ENCODE peak calls at places on chromosome 9, in ten cellular contexts. One of them, this sample, is unnamed.

GRCh38 chr9:121735065-121735791 is 83.8 kb downstream of the DAB2IP start:
- DNase-seq in NCI-H1694 treated with DMSO at 0.1 percent for 48 hours: no peak
- DNase-seq in retina: no peak
- DNase-seq in mesenteric fat pad: no peak
- DNase-seq in AG09319: peak; percentile 24
- DNase-seq in activated gamma-delta T cell: no peak
- DNase-seq in renal cortical epithelial cell: peak; percentile 56
- DNase-seq in stimulated activated CD4-positive, alpha-beta T cell treated with anti-CD3 and anti-CD28 coated beads, Interleukin-2, amount 100 ng/mL, for 48 hours: no peak
- DNase-seq in RWPE1: peak; percentile 64
- DNase-seq in DND-41: no peak
- DNase-seq in this sample: no peak

GRCh38 chr9:136312436-136312835 is 8.5 kb upstream of the CCDC187 start:
- DNase-seq in NCI-H1694 treated with DMSO at 0.1 percent for 48 hours: peak; percentile 36
- DNase-seq in retina: no peak
- DNase-seq in mesenteric fat pad: no peak
- DNase-seq in AG09319: no peak
- DNase-seq in activated gamma-delta T cell: no peak
- DNase-seq in renal cortical epithelial cell: no peak
- DNase-seq in stimulated activated CD4-positive, alpha-beta T cell treated with anti-CD3 and anti-CD28 coated beads, Interleukin-2, amount 100 ng/mL, for 48 hours: peak; percentile 37
- DNase-seq in RWPE1: peak; percentile 90
- DNase-seq in DND-41: peak; percentile 45
- DNase-seq in this sample: no peak

GRCh38 chr9:17742065-17742464 is 163.2 kb downstream of the SH3GL2 start:
- DNase-seq in NCI-H1694 treated with DMSO at 0.1 percent for 48 hours: no peak
- DNase-seq in retina: no peak
- DNase-seq in mesenteric fat pad: no peak
- DNase-seq in AG09319: no peak
- DNase-seq in activated gamma-delta T cell: no peak
- DNase-seq in renal cortical epithelial cell: peak; percentile 15
- DNase-seq in stimulated activated CD4-positive, alpha-beta T cell treated with anti-CD3 and anti-CD28 coated beads, Interleukin-2, amount 100 ng/mL, for 48 hours: no peak
- DNase-seq in RWPE1: no peak
- DNase-seq in DND-41: no peak
- DNase-seq in this sample: no peak

GRCh38 chr9:98391884-98392283 is 136.4 kb upstream of the TBC1D2 start:
- DNase-seq in NCI-H1694 treated with DMSO at 0.1 percent for 48 hours: no peak
- DNase-seq in retina: no peak
- DNase-seq in mesenteric fat pad: no peak
- DNase-seq in AG09319: no peak
- DNase-seq in activated gamma-delta T cell: no peak
- DNase-seq in renal cortical epithelial cell: no peak
- DNase-seq in stimulated activated CD4-positive, alpha-beta T cell treated with anti-CD3 and anti-CD28 coated beads, Interleukin-2, amount 100 ng/mL, for 48 hours: no peak
- DNase-seq in RWPE1: no peak
- DNase-seq in DND-41: peak; percentile 5
- DNase-seq in this sample: no peak

GRCh38 chr9:80797427-80797825 is 891.9 kb downstream of the TLE1 start:
- DNase-seq in NCI-H1694 treated with DMSO at 0.1 percent for 48 hours: no peak
- DNase-seq in retina: peak; percentile 36
- DNase-seq in mesenteric fat pad: no peak
- DNase-seq in AG09319: no peak
- DNase-seq in activated gamma-delta T cell: no peak
- DNase-seq in renal cortical epithelial cell: no peak
- DNase-seq in stimulated activated CD4-positive, alpha-beta T cell treated with anti-CD3 and anti-CD28 coated beads, Interleukin-2, amount 100 ng/mL, for 48 hours: no peak
- DNase-seq in RWPE1: no peak
- DNase-seq in DND-41: no peak
- DNase-seq in this sample: no peak

GRCh38 chr9:5375790-5376477 is 36.3 kb upstream of the RLN1 start:
- DNase-seq in NCI-H1694 treated with DMSO at 0.1 percent for 48 hours: no peak
- DNase-seq in retina: no peak
- DNase-seq in mesenteric fat pad: no peak
- DNase-seq in AG09319: no peak
- DNase-seq in activated gamma-delta T cell: no peak
- DNase-seq in renal cortical epithelial cell: no peak
- DNase-seq in stimulated activated CD4-positive, alpha-beta T cell treated with anti-CD3 and anti-CD28 coated beads, Interleukin-2, amount 100 ng/mL, for 48 hours: no peak
- DNase-seq in RWPE1: no peak
- DNase-seq in DND-41: no peak
- DNase-seq in this sample: no peak

GRCh38 chr9:96604005-96604320 is 15.7 kb downstream of the CDC14B start:
- DNase-seq in NCI-H1694 treated with DMSO at 0.1 percent for 48 hours: no peak
- DNase-seq in retina: no peak
- DNase-seq in mesenteric fat pad: no peak
- DNase-seq in AG09319: no peak
- DNase-seq in activated gamma-delta T cell: no peak
- DNase-seq in renal cortical epithelial cell: peak; percentile 50
- DNase-seq in stimulated activated CD4-positive, alpha-beta T cell treated with anti-CD3 and anti-CD28 coated beads, Interleukin-2, amount 100 ng/mL, for 48 hours: no peak
- DNase-seq in RWPE1: no peak
- DNase-seq in DND-41: no peak
- DNase-seq in this sample: no peak

GRCh38 chr9:14366071-14366470 is 52.1 kb upstream of the NFIB start:
- DNase-seq in NCI-H1694 treated with DMSO at 0.1 percent for 48 hours: no peak
- DNase-seq in retina: no peak
- DNase-seq in mesenteric fat pad: no peak
- DNase-seq in AG09319: peak; percentile 93
- DNase-seq in activated gamma-delta T cell: no peak
- DNase-seq in renal cortical epithelial cell: no peak
- DNase-seq in stimulated activated CD4-positive, alpha-beta T cell treated with anti-CD3 and anti-CD28 coated beads, Interleukin-2, amount 100 ng/mL, for 48 hours: no peak
- DNase-seq in RWPE1: no peak
- DNase-seq in DND-41: no peak
- DNase-seq in this sample: no peak

GRCh38 chr9:4386819-4387218 is 87.0 kb upstream of the GLIS3 start:
- DNase-seq in NCI-H1694 treated with DMSO at 0.1 percent for 48 hours: no peak
- DNase-seq in retina: no peak
- DNase-seq in mesenteric fat pad: no peak
- DNase-seq in AG09319: no peak
- DNase-seq in activated gamma-delta T cell: no peak
- DNase-seq in renal cortical epithelial cell: no peak
- DNase-seq in stimulated activated CD4-positive, alpha-beta T cell treated with anti-CD3 and anti-CD28 coated beads, Interleukin-2, amount 100 ng/mL, for 48 hours: no peak
- DNase-seq in RWPE1: no peak
- DNase-seq in DND-41: no peak
- DNase-seq in this sample: no peak

GRCh38 chr9:120065151-120065550 is 514.8 kb downstream of the CDK5RAP2 start:
- DNase-seq in NCI-H1694 treated with DMSO at 0.1 percent for 48 hours: no peak
- DNase-seq in retina: no peak
- DNase-seq in mesenteric fat pad: no peak
- DNase-seq in AG09319: no peak
- DNase-seq in activated gamma-delta T cell: no peak
- DNase-seq in renal cortical epithelial cell: no peak
- DNase-seq in stimulated activated CD4-positive, alpha-beta T cell treated with anti-CD3 and anti-CD28 coated beads, Interleukin-2, amount 100 ng/mL, for 48 hours: no peak
- DNase-seq in RWPE1: no peak
- DNase-seq in DND-41: no peak
- DNase-seq in this sample: no peak

GRCh38 chr9:105608685-105609598 is 51.0 kb downstream of the FKTN start:
- DNase-seq in NCI-H1694 treated with DMSO at 0.1 percent for 48 hours: peak; percentile 37
- DNase-seq in retina: peak; percentile 36
- DNase-seq in mesenteric fat pad: no peak
- DNase-seq in AG09319: peak; percentile 15
- DNase-seq in activated gamma-delta T cell: no peak
- DNase-seq in renal cortical epithelial cell: peak; percentile 66
- DNase-seq in stimulated activated CD4-positive, alpha-beta T cell treated with anti-CD3 and anti-CD28 coated beads, Interleukin-2, amount 100 ng/mL, for 48 hours: no peak
- DNase-seq in RWPE1: peak; percentile 74
- DNase-seq in DND-41: no peak
- DNase-seq in this sample: no peak

GRCh38 chr9:123972618-123973017 is 39.0 kb upstream of the LHX2 start:
- DNase-seq in NCI-H1694 treated with DMSO at 0.1 percent for 48 hours: no peak
- DNase-seq in retina: no peak
- DNase-seq in mesenteric fat pad: no peak
- DNase-seq in AG09319: no peak
- DNase-seq in activated gamma-delta T cell: no peak
- DNase-seq in renal cortical epithelial cell: no peak
- DNase-seq in stimulated activated CD4-positive, alpha-beta T cell treated with anti-CD3 and anti-CD28 coated beads, Interleukin-2, amount 100 ng/mL, for 48 hours: no peak
- DNase-seq in RWPE1: no peak
- DNase-seq in DND-41: no peak
- DNase-seq in this sample: no peak

GRCh38 chr9:22342489-22343217 is 104.0 kb upstream of the DMRTA1 start:
- DNase-seq in NCI-H1694 treated with DMSO at 0.1 percent for 48 hours: no peak
- DNase-seq in retina: no peak
- DNase-seq in mesenteric fat pad: no peak
- DNase-seq in AG09319: no peak
- DNase-seq in activated gamma-delta T cell: no peak
- DNase-seq in renal cortical epithelial cell: peak; percentile 51
- DNase-seq in stimulated activated CD4-positive, alpha-beta T cell treated with anti-CD3 and anti-CD28 coated beads, Interleukin-2, amount 100 ng/mL, for 48 hours: no peak
- DNase-seq in RWPE1: peak; percentile 43
- DNase-seq in DND-41: no peak
- DNase-seq in this sample: no peak

GRCh38 chr9:131609116-131609830 is 64.0 kb downstream of the PRRT1B start:
- DNase-seq in NCI-H1694 treated with DMSO at 0.1 percent for 48 hours: peak; percentile 7
- DNase-seq in retina: no peak
- DNase-seq in mesenteric fat pad: no peak
- DNase-seq in AG09319: peak; percentile 20
- DNase-seq in activated gamma-delta T cell: no peak
- DNase-seq in renal cortical epithelial cell: peak; percentile 70
- DNase-seq in stimulated activated CD4-positive, alpha-beta T cell treated with anti-CD3 and anti-CD28 coated beads, Interleukin-2, amount 100 ng/mL, for 48 hours: no peak
- DNase-seq in RWPE1: peak; percentile 82
- DNase-seq in DND-41: no peak
- DNase-seq in this sample: no peak

GRCh38 chr9:93185261-93186150 is 1.6 kb downstream of the WNK2 start:
- DNase-seq in NCI-H1694 treated with DMSO at 0.1 percent for 48 hours: no peak
- DNase-seq in retina: peak; percentile 84
- DNase-seq in mesenteric fat pad: no peak
- DNase-seq in AG09319: no peak
- DNase-seq in activated gamma-delta T cell: no peak
- DNase-seq in renal cortical epithelial cell: no peak
- DNase-seq in stimulated activated CD4-positive, alpha-beta T cell treated with anti-CD3 and anti-CD28 coated beads, Interleukin-2, amount 100 ng/mL, for 48 hours: no peak
- DNase-seq in RWPE1: no peak
- DNase-seq in DND-41: no peak
- DNase-seq in this sample: no peak

GRCh38 chr9:134660407-134660806 is 18.8 kb downstream of the COL5A1 start:
- DNase-seq in NCI-H1694 treated with DMSO at 0.1 percent for 48 hours: no peak
- DNase-seq in retina: no peak
- DNase-seq in mesenteric fat pad: no peak
- DNase-seq in AG09319: no peak
- DNase-seq in activated gamma-delta T cell: no peak
- DNase-seq in renal cortical epithelial cell: no peak
- DNase-seq in stimulated activated CD4-positive, alpha-beta T cell treated with anti-CD3 and anti-CD28 coated beads, Interleukin-2, amount 100 ng/mL, for 48 hours: peak; percentile 20
- DNase-seq in RWPE1: no peak
- DNase-seq in DND-41: peak; percentile 24
- DNase-seq in this sample: no peak

GRCh38 chr9:133428579-133429215 is 6.5 kb downstream of the ADAMTS13 start:
- DNase-seq in NCI-H1694 treated with DMSO at 0.1 percent for 48 hours: no peak
- DNase-seq in retina: no peak
- DNase-seq in mesenteric fat pad: no peak
- DNase-seq in AG09319: no peak
- DNase-seq in activated gamma-delta T cell: no peak
- DNase-seq in renal cortical epithelial cell: no peak
- DNase-seq in stimulated activated CD4-positive, alpha-beta T cell treated with anti-CD3 and anti-CD28 coated beads, Interleukin-2, amount 100 ng/mL, for 48 hours: no peak
- DNase-seq in RWPE1: peak; percentile 57
- DNase-seq in DND-41: no peak
- DNase-seq in this sample: peak; percentile 3

GRCh38 chr9:89850633-89851325 is 246.0 kb downstream of the GADD45G start:
- DNase-seq in NCI-H1694 treated with DMSO at 0.1 percent for 48 hours: no peak
- DNase-seq in retina: peak; percentile 0
- DNase-seq in mesenteric fat pad: peak; percentile 59
- DNase-seq in AG09319: no peak
- DNase-seq in activated gamma-delta T cell: no peak
- DNase-seq in renal cortical epithelial cell: no peak
- DNase-seq in stimulated activated CD4-positive, alpha-beta T cell treated with anti-CD3 and anti-CD28 coated beads, Interleukin-2, amount 100 ng/mL, for 48 hours: no peak
- DNase-seq in RWPE1: no peak
- DNase-seq in DND-41: no peak
- DNase-seq in this sample: no peak

GRCh38 chr9:124133752-124134151 is 122.2 kb downstream of the LHX2 start:
- DNase-seq in NCI-H1694 treated with DMSO at 0.1 percent for 48 hours: no peak
- DNase-seq in retina: peak; percentile 29
- DNase-seq in mesenteric fat pad: no peak
- DNase-seq in AG09319: no peak
- DNase-seq in activated gamma-delta T cell: no peak
- DNase-seq in renal cortical epithelial cell: peak; percentile 40
- DNase-seq in stimulated activated CD4-positive, alpha-beta T cell treated with anti-CD3 and anti-CD28 coated beads, Interleukin-2, amount 100 ng/mL, for 48 hours: no peak
- DNase-seq in RWPE1: no peak
- DNase-seq in DND-41: no peak
- DNase-seq in this sample: no peak

GRCh38 chr9:74512416-74512815 is 15.3 kb downstream of the RORB start:
- DNase-seq in NCI-H1694 treated with DMSO at 0.1 percent for 48 hours: no peak
- DNase-seq in retina: no peak
- DNase-seq in mesenteric fat pad: no peak
- DNase-seq in AG09319: no peak
- DNase-seq in activated gamma-delta T cell: no peak
- DNase-seq in renal cortical epithelial cell: no peak
- DNase-seq in stimulated activated CD4-positive, alpha-beta T cell treated with anti-CD3 and anti-CD28 coated beads, Interleukin-2, amount 100 ng/mL, for 48 hours: no peak
- DNase-seq in RWPE1: no peak
- DNase-seq in DND-41: no peak
- DNase-seq in this sample: no peak

GRCh38 chr9:79975471-79976316 is 403.9 kb downstream of the TLE4 start:
- DNase-seq in NCI-H1694 treated with DMSO at 0.1 percent for 48 hours: no peak
- DNase-seq in retina: no peak
- DNase-seq in mesenteric fat pad: no peak
- DNase-seq in AG09319: no peak
- DNase-seq in activated gamma-delta T cell: no peak
- DNase-seq in renal cortical epithelial cell: no peak
- DNase-seq in stimulated activated CD4-positive, alpha-beta T cell treated with anti-CD3 and anti-CD28 coated beads, Interleukin-2, amount 100 ng/mL, for 48 hours: no peak
- DNase-seq in RWPE1: no peak
- DNase-seq in DND-41: no peak
- DNase-seq in this sample: no peak

GRCh38 chr9:126702501-126703329 is 89.0 kb downstream of the LMX1B start:
- DNase-seq in NCI-H1694 treated with DMSO at 0.1 percent for 48 hours: no peak
- DNase-seq in retina: no peak
- DNase-seq in mesenteric fat pad: peak; percentile 86
- DNase-seq in AG09319: no peak
- DNase-seq in activated gamma-delta T cell: no peak
- DNase-seq in renal cortical epithelial cell: no peak
- DNase-seq in stimulated activated CD4-positive, alpha-beta T cell treated with anti-CD3 and anti-CD28 coated beads, Interleukin-2, amount 100 ng/mL, for 48 hours: peak; percentile 51
- DNase-seq in RWPE1: peak; percentile 56
- DNase-seq in DND-41: peak; percentile 35
- DNase-seq in this sample: no peak

GRCh38 chr9:114836769-114837168 is 30.9 kb upstream of the TNFSF15 start:
- DNase-seq in NCI-H1694 treated with DMSO at 0.1 percent for 48 hours: no peak
- DNase-seq in retina: no peak
- DNase-seq in mesenteric fat pad: no peak
- DNase-seq in AG09319: no peak
- DNase-seq in activated gamma-delta T cell: no peak
- DNase-seq in renal cortical epithelial cell: peak; percentile 68
- DNase-seq in stimulated activated CD4-positive, alpha-beta T cell treated with anti-CD3 and anti-CD28 coated beads, Interleukin-2, amount 100 ng/mL, for 48 hours: no peak
- DNase-seq in RWPE1: no peak
- DNase-seq in DND-41: peak; percentile 8
- DNase-seq in this sample: no peak

GRCh38 chr9:106404137-106404536 is 458.8 kb upstream of the ZNF462 start:
- DNase-seq in NCI-H1694 treated with DMSO at 0.1 percent for 48 hours: no peak
- DNase-seq in retina: no peak
- DNase-seq in mesenteric fat pad: no peak
- DNase-seq in AG09319: no peak
- DNase-seq in activated gamma-delta T cell: no peak
- DNase-seq in renal cortical epithelial cell: no peak
- DNase-seq in stimulated activated CD4-positive, alpha-beta T cell treated with anti-CD3 and anti-CD28 coated beads, Interleukin-2, amount 100 ng/mL, for 48 hours: no peak
- DNase-seq in RWPE1: no peak
- DNase-seq in DND-41: no peak
- DNase-seq in this sample: no peak

GRCh38 chr9:4762108-4762888 is 21.3 kb upstream of the AK3 start:
- DNase-seq in NCI-H1694 treated with DMSO at 0.1 percent for 48 hours: peak; percentile 69
- DNase-seq in retina: peak; percentile 73
- DNase-seq in mesenteric fat pad: no peak
- DNase-seq in AG09319: peak; percentile 30
- DNase-seq in activated gamma-delta T cell: no peak
- DNase-seq in renal cortical epithelial cell: peak; percentile 85
- DNase-seq in stimulated activated CD4-positive, alpha-beta T cell treated with anti-CD3 and anti-CD28 coated beads, Interleukin-2, amount 100 ng/mL, for 48 hours: peak; percentile 77
- DNase-seq in RWPE1: peak; percentile 27
- DNase-seq in DND-41: peak; percentile 70
- DNase-seq in this sample: peak; percentile 11

GRCh38 chr9:96565684-96566360 is 53.8 kb downstream of the CDC14B start:
- DNase-seq in NCI-H1694 treated with DMSO at 0.1 percent for 48 hours: no peak
- DNase-seq in retina: no peak
- DNase-seq in mesenteric fat pad: no peak
- DNase-seq in AG09319: no peak
- DNase-seq in activated gamma-delta T cell: no peak
- DNase-seq in renal cortical epithelial cell: peak; percentile 58
- DNase-seq in stimulated activated CD4-positive, alpha-beta T cell treated with anti-CD3 and anti-CD28 coated beads, Interleukin-2, amount 100 ng/mL, for 48 hours: no peak
- DNase-seq in RWPE1: peak; percentile 57
- DNase-seq in DND-41: no peak
- DNase-seq in this sample: no peak

GRCh38 chr9:69393425-69393824 is 68.4 kb downstream of the ENTREP1 start:
- DNase-seq in NCI-H1694 treated with DMSO at 0.1 percent for 48 hours: no peak
- DNase-seq in retina: no peak
- DNase-seq in mesenteric fat pad: no peak
- DNase-seq in AG09319: no peak
- DNase-seq in activated gamma-delta T cell: no peak
- DNase-seq in renal cortical epithelial cell: no peak
- DNase-seq in stimulated activated CD4-positive, alpha-beta T cell treated with anti-CD3 and anti-CD28 coated beads, Interleukin-2, amount 100 ng/mL, for 48 hours: no peak
- DNase-seq in RWPE1: no peak
- DNase-seq in DND-41: no peak
- DNase-seq in this sample: no peak

GRCh38 chr9:74458832-74459231 is 38.3 kb upstream of the RORB start:
- DNase-seq in NCI-H1694 treated with DMSO at 0.1 percent for 48 hours: no peak
- DNase-seq in retina: no peak
- DNase-seq in mesenteric fat pad: no peak
- DNase-seq in AG09319: no peak
- DNase-seq in activated gamma-delta T cell: no peak
- DNase-seq in renal cortical epithelial cell: no peak
- DNase-seq in stimulated activated CD4-positive, alpha-beta T cell treated with anti-CD3 and anti-CD28 coated beads, Interleukin-2, amount 100 ng/mL, for 48 hours: no peak
- DNase-seq in RWPE1: no peak
- DNase-seq in DND-41: no peak
- DNase-seq in this sample: no peak